ENCODE peak calls at places on chromosome 22, in four cellular contexts. K is stomach, I is esophagus squamous epithelium, R is caudate nucleus. X is an unnamed sample.
A peak's percentile ranks its signal among the peaks of the same experiment; 100 is the strongest.

GRCh38 chr22:39453765-39454378 is 2.9 kb upstream of the MGAT3 start:
- DNase-seq in K (no peak), I (no peak), R (no peak), X (no peak)

GRCh38 chr22:35313311-35314121 is 13.8 kb downstream of the TOM1 start:
- DNase-seq in K (peak; percentile 24), I (no peak), R (no peak), X (no peak)

GRCh38 chr22:30905696-30906341 is 62.8 kb downstream of the MORC2 start:
- DNase-seq in K (no peak), I (no peak), R (no peak), X (no peak)

GRCh38 chr22:30318773-30319419 is 7.8 kb downstream of the TBC1D10A start:
- DNase-seq in K (no peak), I (no peak), R (no peak), X (no peak)

GRCh38 chr22:46547883-46548244 is 10.4 kb upstream of the CELSR1 start:
- DNase-seq in K (no peak), I (no peak), R (no peak), X (no peak)

GRCh38 chr22:17672417-17672991 is 33.9 kb downstream of the BCL2L13 start:
- DNase-seq in K (no peak), I (no peak), R (no peak), X (no peak)

GRCh38 chr22:46892866-46893265 is 130.4 kb downstream of the TBC1D22A start:
- DNase-seq in K (peak; percentile 24), I (no peak), R (no peak), X (no peak)

GRCh38 chr22:30212996-30213441 is 33.5 kb downstream of the LIF start:
- DNase-seq in K (no peak), I (no peak), R (no peak), X (no peak)

GRCh38 chr22:40070701-40071100 is 75.9 kb downstream of the FAM83F start:
- DNase-seq in K (no peak), I (no peak), R (no peak), X (no peak)

GRCh38 chr22:30351226-30351625 is 5.5 kb downstream of the SF3A1 start:
- DNase-seq in K (no peak), I (no peak), R (no peak), X (no peak)